ENCODE peak calls at places on chromosomes 5 and 9, in five cellular contexts. Y, T, U, A and C are unnamed samples. For H3K4me1, the result is how much of the 10 kb centered on the place peaks cover.

GRCh38 chr5:10493884-10494283 is 52.2 kb downstream of the ROPN1L start:
- DNase-seq in A (no peak), U (no peak), T (no peak), Y (no peak), C (no peak)

GRCh38 chr9:111037744-111038335 is 430 bp downstream of the LPAR1 start:
- DNase-seq in A (peak), U (no peak), T (peak), Y (peak), C (peak)

GRCh38 chr5:95035891-95036675 is 248.8 kb downstream of the MCTP1 start:
- DNase-seq in A (no peak), Y (no peak), U (no peak), T (no peak), C (no peak)

GRCh38 chr5:97839338-97840081 is 656.5 kb upstream of the RIOK2 start:
- DNase-seq in A (no peak), U (no peak), T (no peak), Y (no peak), C (no peak)

GRCh38 chr5:10393491-10393890 is 40.0 kb downstream of the MARCHF6 start:
- DNase-seq in T (no peak), Y (no peak), U (no peak), A (no peak), C (no peak)

GRCh38 chr9:133927041-133927440 is 65.1 kb downstream of the VAV2 start:
- DNase-seq in U (no peak), T (no peak), Y (no peak), A (no peak), C (no peak)

GRCh38 chr9:9963861-9964260 is 648.9 kb downstream of the PTPRD start:
- DNase-seq in T (no peak), Y (no peak), U (no peak), A (no peak), C (no peak)

GRCh38 chr5:13188393-13188792 is 756.1 kb downstream of the DNAH5 start:
- DNase-seq in T (no peak), A (no peak), Y (no peak), U (no peak), C (no peak)

GRCh38 chr5:133273661-133274596 is 222.1 kb downstream of the HSPA4 start:
- DNase-seq in U (no peak), A (no peak), Y (no peak), T (no peak), C (no peak)

GRCh38 chr5:5534333-5534732 is 111.9 kb downstream of the ICE1 start:
- DNase-seq in T (no peak), Y (no peak), A (no peak), U (no peak), C (no peak)

GRCh38 chr5:172429201-172429940 is 25.0 kb downstream of the SH3PXD2B start:
- DNase-seq in U (no peak), Y (no peak), T (no peak), A (no peak), C (no peak)

GRCh38 chr5:38551020-38552017 is 5.1 kb downstream of the LIFR start:
- DNase-seq in T (peak), U (no peak), Y (no peak), A (no peak), C (no peak)

GRCh38 chr9:16475996-16476395 is 394.5 kb downstream of the BNC2 start:
- DNase-seq in U (no peak), A (no peak), T (no peak), Y (no peak), C (no peak)

GRCh38 chr9:16482764-16483163 is 387.7 kb downstream of the BNC2 start:
- DNase-seq in T (no peak), U (no peak), A (no peak), Y (no peak), C (no peak)

GRCh38 chr5:132211787-132212186 is 15.9 kb downstream of the P4HA2 start:
- DNase-seq in Y (peak), U (no peak), T (no peak), A (no peak), C (no peak)

GRCh38 chr9:107484117-107484723 is 5.3 kb downstream of the KLF4 start:
- DNase-seq in T (peak), A (no peak), Y (no peak), U (no peak), C (no peak)

GRCh38 chr5:96220610-96221390 is 212.2 kb downstream of the PCSK1 start:
- DNase-seq in U (no peak), Y (no peak), T (no peak), A (no peak), C (no peak)

GRCh38 chr9:93669958-93670207 is 93.5 kb downstream of the PHF2 start:
- DNase-seq in T (peak), Y (no peak), U (no peak), A (peak), C (no peak)

GRCh38 chr5:125140855-125141254 is 394.4 kb upstream of the ZNF608 start:
- DNase-seq in T (no peak), Y (no peak), U (no peak), A (no peak), C (no peak)

GRCh38 chr9:113564804-113565237 is 101.3 kb downstream of the RGS3 start:
- DNase-seq in U (no peak), T (peak), A (peak), Y (peak), C (peak)

GRCh38 chr9:138052635-138053320 is 175.2 kb downstream of the CACNA1B start:
- DNase-seq in T (peak), Y (no peak), U (no peak), A (no peak), C (peak)

GRCh38 chr5:130168211-130168610 is 263.9 kb downstream of the CHSY3 start:
- DNase-seq in A (no peak), U (no peak), T (no peak), Y (no peak), C (no peak)

GRCh38 chr5:169801781-169802180 is 164.7 kb downstream of the DOCK2 start:
- DNase-seq in U (no peak), A (no peak), Y (no peak), T (no peak), C (no peak)

GRCh38 chr5:139651502-139651862 is 3.3 kb downstream of the CXXC5 start:
- DNase-seq in Y (peak), T (no peak), A (no peak), U (no peak), C (peak)

GRCh38 chr5:131515348-131515747 is 119.7 kb downstream of the RAPGEF6 start:
- DNase-seq in T (no peak), U (no peak), A (no peak), Y (no peak), C (no peak)

GRCh38 chr5:150246424-150246823 is 43.1 kb downstream of the CAMK2A start:
- DNase-seq in U (no peak), A (no peak), Y (no peak), T (no peak), C (no peak)

GRCh38 chr5:132027027-132027426 is 15.6 kb upstream of the ACSL6 start:
- DNase-seq in A (no peak), T (no peak), U (no peak), Y (no peak), C (peak)

GRCh38 chr5:103110403-103110802 is 9.5 kb downstream of the GIN1 start:
- DNase-seq in Y (no peak), A (no peak), U (no peak), T (no peak), C (no peak)

GRCh38 chr5:180213256-180213600 is 4.2 kb upstream of the RASGEF1C start:
- DNase-seq in T (no peak), A (no peak), Y (no peak), U (no peak), C (no peak)

GRCh38 chr9:16039103-16039987 is 486.5 kb downstream of the CCDC171 start:
- DNase-seq in A (no peak), U (no peak), T (no peak), Y (no peak), C (no peak)

GRCh38 chr5:147344861-147345260 is 110.0 kb downstream of the STK32A start:
- DNase-seq in T (no peak), Y (no peak), U (no peak), A (no peak), C (no peak)

GRCh38 chr5:153559926-153560325 is 69.5 kb downstream of the GRIA1 start:
- DNase-seq in U (no peak), A (no peak), Y (no peak), T (no peak), C (no peak)

GRCh38 chr5:132458651-132459030 is 31.9 kb downstream of the IRF1 start:
- DNase-seq in Y (no peak), U (peak), T (no peak), A (no peak), C (no peak)

GRCh38 chr5:142320851-142321560 is 3.8 kb downstream of the SPRY4 start:
- DNase-seq in A (no peak), T (peak), U (no peak), Y (no peak), C (no peak)

GRCh38 chr5:142322403-142322746 is 2.4 kb downstream of the SPRY4 start:
- DNase-seq in A (no peak), Y (no peak), T (no peak), U (no peak), C (no peak)

GRCh38 chr5:142319105-142319504 is 5.7 kb downstream of the SPRY4 start:
- DNase-seq in A (no peak), Y (no peak), U (no peak), T (no peak), C (no peak)

GRCh38 chr5:142319560-142320426 is 5.0 kb downstream of the SPRY4 start:
- DNase-seq in A (no peak), U (no peak), Y (no peak), T (no peak), C (no peak)

DNA sequence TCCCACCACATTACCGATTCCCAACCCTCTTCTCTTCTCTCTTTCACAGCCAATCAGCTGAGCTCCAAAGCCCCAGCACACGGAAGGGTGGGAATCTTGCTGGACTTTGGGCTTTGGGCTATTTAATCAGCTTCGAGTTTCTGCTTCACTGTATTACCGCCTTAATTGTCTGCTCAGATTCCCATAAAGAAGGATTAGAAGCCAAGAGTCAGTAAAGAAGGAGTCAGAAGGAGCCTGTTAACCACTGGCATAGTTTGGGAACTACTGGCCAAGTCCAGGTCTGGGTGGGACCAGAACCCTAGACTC is 4.4 kb downstream of the SPRY4 start:
- DNase-seq in U (no peak), T (no peak), A (no peak), Y (no peak), C (no peak)
- H3K4me3 ChIP-seq in U (no peak), T (peak), A (no peak), Y (peak), C (no peak)

GRCh38 chr9:120434532-120434931 is 145.4 kb downstream of the CDK5RAP2 start:
- DNase-seq in A (peak), U (no peak), Y (peak), T (no peak), C (no peak)

GRCh38 chr9:120435066-120435465 is 144.9 kb downstream of the CDK5RAP2 start:
- DNase-seq in T (no peak), A (no peak), U (no peak), Y (no peak), C (no peak)

GRCh38 chr9:120431268-120431667 is 148.7 kb downstream of the CDK5RAP2 start:
- DNase-seq in T (no peak), Y (no peak), U (no peak), A (no peak), C (no peak)

GRCh38 chr9:120432600-120432999 is 147.4 kb downstream of the CDK5RAP2 start:
- DNase-seq in T (no peak), U (no peak), Y (no peak), A (no peak), C (no peak)

GRCh38 chr9:120433701-120434100 is 146.3 kb downstream of the CDK5RAP2 start:
- DNase-seq in Y (no peak), U (no peak), A (no peak), T (no peak), C (no peak)
- H3K4me1 ChIP-seq in Y (under half), U (under half), A (under half), T (under half), C (under half)

DNA sequence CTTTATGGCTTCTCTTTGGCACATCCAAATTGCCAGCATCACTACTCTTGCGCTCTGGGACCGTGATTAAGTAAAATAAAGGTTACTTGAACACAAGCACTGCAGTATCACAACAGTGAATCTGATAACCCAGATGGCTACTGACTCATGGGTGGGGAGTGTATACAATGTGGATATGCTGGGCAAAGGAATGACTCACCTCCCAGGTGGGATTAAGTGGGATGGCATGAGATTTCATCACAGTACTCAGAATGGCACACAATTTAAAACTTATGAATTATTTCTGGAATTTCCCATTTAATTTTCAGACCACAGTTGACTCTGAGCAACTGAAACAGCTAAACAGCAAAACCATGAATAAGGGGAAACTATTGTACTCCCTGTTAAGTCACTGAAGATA is 4.3 kb downstream of the GFM2 start:
- DNase-seq in A (no peak), T (no peak), Y (no peak), U (peak), C (no peak)
- H3K4me3 ChIP-seq in A (no peak), T (no peak), Y (no peak), U (peak), C (no peak)

GRCh38 chr5:32444946-32445758 is 612 bp upstream of the ZFR start:
- DNase-seq in A (no peak), T (peak), Y (no peak), U (no peak), C (no peak)

GRCh38 chr5:32446660-32447059 is 2.1 kb upstream of the ZFR start:
- DNase-seq in T (no peak), A (peak), Y (no peak), U (no peak), C (no peak)

GRCh38 chr5:32443541-32444190 is 874 bp downstream of the ZFR start:
- DNase-seq in A (peak), Y (peak), U (no peak), T (peak), C (peak)

GRCh38 chr5:32444191-32444945 is at the start of gene ZFR:
- DNase-seq in T (peak), U (peak), A (peak), Y (peak), C (peak)

DNA sequence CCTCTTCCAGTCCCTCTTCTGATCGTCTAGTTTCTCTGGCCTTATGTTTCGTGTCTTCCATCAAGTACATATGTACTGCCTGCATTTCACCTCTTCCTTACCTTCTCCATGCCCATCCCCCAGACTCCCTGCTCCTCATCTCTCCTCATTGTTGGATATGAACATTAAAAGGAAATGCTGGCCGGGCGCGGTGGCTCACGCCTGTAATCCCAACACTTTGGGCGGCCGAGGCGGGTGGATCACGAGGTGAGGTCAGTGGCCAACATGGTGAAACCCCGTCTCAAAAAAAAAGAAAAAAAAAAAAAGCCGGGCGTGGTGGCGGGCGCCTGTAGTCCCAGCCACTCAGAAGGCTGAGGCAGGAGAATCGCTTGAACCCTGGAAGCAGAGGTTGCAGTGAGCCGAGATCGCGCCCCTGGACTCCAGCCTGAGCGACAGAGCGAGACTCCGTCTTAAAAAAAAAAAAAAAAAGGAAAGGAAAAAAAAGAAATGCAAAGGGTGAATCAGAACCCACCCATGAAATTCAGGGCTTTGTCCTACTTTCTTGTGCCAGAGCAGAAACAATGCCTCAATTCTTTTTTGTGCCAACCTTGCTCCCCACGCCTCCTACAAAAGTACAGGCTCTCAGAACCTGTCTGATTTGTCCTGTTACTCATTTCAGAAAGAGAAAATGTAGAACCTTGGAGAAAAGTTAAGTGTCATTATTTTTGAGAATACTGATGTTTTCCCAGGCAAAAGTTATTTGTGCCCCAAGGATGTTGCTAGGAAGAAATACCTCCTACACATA is 1.5 kb upstream of the ZFR start:
- DNase-seq in Y (no peak), U (no peak), A (peak), T (no peak), C (no peak)
- H3K4me1 ChIP-seq in Y (under half), U (under half), A (under half), T (under half), C (under half)